ENCODE peak calls at places on chromosomes 2 and 18, in ten cellular contexts. F is RPMI7951; G is SK-MEL-5; M is psoas muscle; I is D721Med; Z is Daoy; S is activated naive CD4-positive, alpha-beta T cell treated with Interleukin-2 at 50 U/mL for 16 hours; T is HS-5; X is neuronal stem cell; B is adipocyte. O is an unnamed sample.

GRCh38 chr2:174951746-174952145 is 53.4 kb downstream of the CHN1 start:
- DNase-seq in S (no peak), F (peak; percentile 48), M (no peak), B (peak; percentile 87), T (no peak), X (no peak), I (no peak), G (no peak), Z (peak; percentile 44), O (no peak)

GRCh38 chr2:99571609-99572344 is 82.0 kb upstream of the REV1 start:
- DNase-seq in M (no peak), T (no peak), G (no peak), Z (peak; percentile 39), B (no peak), F (no peak), X (no peak), S (no peak), I (no peak), O (no peak)

GRCh38 chr2:222024934-222025890 is 273.6 kb downstream of the PAX3 start:
- DNase-seq in X (peak; percentile 60), I (no peak), S (no peak), Z (peak; percentile 46), M (no peak), T (peak; percentile 20), B (peak; percentile 74), G (peak; percentile 65), F (peak; percentile 50), O (peak; percentile 48)

GRCh38 chr2:189285351-189285750 is 105.8 kb upstream of the COL5A2 start:
- DNase-seq in X (no peak), T (no peak), M (no peak), F (no peak), G (no peak), S (no peak), B (peak; percentile 49), I (no peak), Z (no peak), O (no peak)

GRCh38 chr2:20958176-20958575 is 85.7 kb downstream of the APOB start:
- DNase-seq in S (no peak), M (no peak), B (no peak), F (no peak), G (no peak), T (no peak), I (no peak), X (no peak), Z (no peak), O (no peak)

GRCh38 chr2:23658466-23658942 is 268.4 kb downstream of the ATAD2B start:
- DNase-seq in F (no peak), I (no peak), M (peak; percentile 37), S (peak; percentile 4), X (no peak), T (no peak), B (no peak), G (no peak), Z (peak; percentile 30), O (no peak)

GRCh38 chr2:237440819-237441281 is 26.9 kb upstream of the COL6A3 start:
- DNase-seq in B (no peak), G (no peak), F (peak; percentile 59), Z (no peak), T (no peak), I (no peak), X (no peak), S (peak; percentile 73), M (no peak), O (no peak)

GRCh38 chr18:26656944-26657536 is 108.7 kb upstream of the KCTD1 start:
- DNase-seq in X (peak; percentile 54), T (no peak), G (peak; percentile 57), B (peak; percentile 92), F (peak; percentile 68), I (no peak), S (no peak), Z (peak; percentile 69), M (peak; percentile 75), O (peak; percentile 63)

GRCh38 chr2:233480490-233481202 is 85.9 kb downstream of the USP40 start:
- DNase-seq in Z (peak; percentile 53), M (peak; percentile 82), T (no peak), I (no peak), S (no peak), B (no peak), X (no peak), F (peak; percentile 33), G (no peak), O (peak; percentile 93)

GRCh38 chr2:71995067-71995665 is 152.5 kb downstream of the CYP26B1 start:
- DNase-seq in S (no peak), M (no peak), X (no peak), T (peak; percentile 25), B (peak; percentile 60), F (peak; percentile 71), I (no peak), Z (no peak), G (peak; percentile 64), O (peak; percentile 50)

GRCh38 chr2:54772531-54772930 is 49.1 kb downstream of the EML6 start:
- DNase-seq in M (no peak), B (no peak), S (no peak), G (no peak), F (peak; percentile 57), Z (peak; percentile 64), I (no peak), X (no peak), T (peak; percentile 40), O (peak; percentile 78)

GRCh38 chr2:128233790-128234395 is 84.8 kb downstream of the HS6ST1 start:
- DNase-seq in I (no peak), B (no peak), F (no peak), X (no peak), G (no peak), T (peak; percentile 8), M (no peak), S (no peak), Z (no peak), O (no peak)

GRCh38 chr2:190517468-190517867 is 17.1 kb downstream of the NEMP2 start:
- DNase-seq in I (no peak), M (no peak), X (no peak), S (no peak), Z (no peak), F (no peak), B (no peak), G (no peak), T (no peak), O (no peak)

GRCh38 chr2:124755386-124755785 is 730.3 kb downstream of the CNTNAP5 start:
- DNase-seq in I (no peak), X (no peak), T (no peak), F (peak; percentile 55), Z (no peak), S (no peak), M (no peak), B (no peak), G (no peak), O (no peak)

GRCh38 chr2:140122001-140122400 is 1341.8 kb upstream of the NXPH2 start:
- DNase-seq in G (no peak), M (no peak), I (no peak), B (no peak), Z (no peak), X (no peak), T (peak; percentile 4), S (no peak), F (no peak), O (no peak)

GRCh38 chr18:26133652-26134051 is at the start of gene PSMA8:
- DNase-seq in Z (no peak), T (no peak), F (no peak), S (peak; percentile 53), B (no peak), G (no peak), M (peak; percentile 38), X (no peak), I (no peak), O (no peak)

GRCh38 chr2:164479460-164479859 is 141.8 kb downstream of the GRB14 start:
- DNase-seq in G (peak; percentile 64), S (no peak), T (peak; percentile 14), F (peak; percentile 20), Z (peak; percentile 26), I (no peak), X (peak; percentile 53), M (no peak), B (peak; percentile 77), O (peak; percentile 46)

GRCh38 chr2:189658281-189658680 is 3.0 kb upstream of the ASNSD1 start:
- DNase-seq in X (no peak), T (no peak), F (no peak), G (no peak), Z (no peak), M (no peak), S (no peak), B (no peak), I (no peak), O (no peak)

O was measured in myocyte.